ENCODE peak calls at places on chromosomes 13 and 19, in five cellular contexts. One of them, this sample, is unnamed.

GRCh38 chr13:26946675-26947342 is 186.2 kb upstream of the GPR12 start:
- DNase-seq in AG10803: peak; percentile 66
- DNase-seq in CD8-positive, alpha-beta T cell: no peak
- DNase-seq in fibroblast of lung: peak; percentile 78
- DNase-seq in Caco-2: peak; percentile 32
- DNase-seq in this sample: peak; percentile 31

GRCh38 chr19:10021863-10022262 is 8.6 kb downstream of the RDH8 start:
- DNase-seq in AG10803: no peak
- DNase-seq in Caco-2: no peak
- DNase-seq in CD8-positive, alpha-beta T cell: no peak
- DNase-seq in fibroblast of lung: no peak
- DNase-seq in this sample: no peak

GRCh38 chr13:26022538-26023292 is 29.1 kb downstream of the SHISA2 start:
- DNase-seq in fibroblast of lung: peak; percentile 77
- DNase-seq in CD8-positive, alpha-beta T cell: no peak
- DNase-seq in AG10803: peak; percentile 82
- DNase-seq in Caco-2: peak; percentile 88
- DNase-seq in this sample: no peak

GRCh38 chr19:57850553-57851017 is 926 bp downstream of the ZNF587 start:
- DNase-seq in CD8-positive, alpha-beta T cell: peak; percentile 12
- DNase-seq in Caco-2: peak; percentile 73
- DNase-seq in AG10803: peak; percentile 6
- DNase-seq in fibroblast of lung: peak; percentile 28
- DNase-seq in this sample: peak; percentile 76

GRCh38 chr19:48502720-48503018 is 9.0 kb downstream of the LMTK3 start:
- DNase-seq in Caco-2: no peak
- DNase-seq in fibroblast of lung: no peak
- DNase-seq in CD8-positive, alpha-beta T cell: no peak
- DNase-seq in AG10803: no peak
- DNase-seq in this sample: no peak

GRCh38 chr19:32339988-32340874 is 5.2 kb upstream of the ZNF507 start:
- DNase-seq in CD8-positive, alpha-beta T cell: peak; percentile 56
- DNase-seq in Caco-2: peak; percentile 74
- DNase-seq in AG10803: peak; percentile 41
- DNase-seq in fibroblast of lung: peak; percentile 54
- DNase-seq in this sample: no peak

GRCh38 chr19:45972081-45972943 is 1.4 kb downstream of the NOVA2 start:
- DNase-seq in Caco-2: no peak
- DNase-seq in CD8-positive, alpha-beta T cell: no peak
- DNase-seq in fibroblast of lung: no peak
- DNase-seq in AG10803: no peak
- DNase-seq in this sample: no peak

GRCh38 chr13:85538957-85539356 is 260.3 kb downstream of the SLITRK6 start:
- DNase-seq in CD8-positive, alpha-beta T cell: no peak
- DNase-seq in AG10803: no peak
- DNase-seq in fibroblast of lung: no peak
- DNase-seq in Caco-2: no peak
- DNase-seq in this sample: no peak

GRCh38 chr19:1392939-1393530 is 8.3 kb downstream of the GAMT start:
- DNase-seq in AG10803: no peak
- DNase-seq in CD8-positive, alpha-beta T cell: no peak
- DNase-seq in Caco-2: no peak
- DNase-seq in fibroblast of lung: no peak
- DNase-seq in this sample: no peak

GRCh38 chr13:66200555-66200954 is 1029.6 kb downstream of the PCDH9 start:
- DNase-seq in fibroblast of lung: no peak
- DNase-seq in Caco-2: no peak
- DNase-seq in AG10803: no peak
- DNase-seq in CD8-positive, alpha-beta T cell: no peak
- DNase-seq in this sample: no peak

GRCh38 chr13:47085346-47085745 is 188.5 kb upstream of the HTR2A start:
- DNase-seq in Caco-2: no peak
- DNase-seq in fibroblast of lung: peak; percentile 58
- DNase-seq in CD8-positive, alpha-beta T cell: no peak
- DNase-seq in AG10803: peak; percentile 78
- DNase-seq in this sample: no peak

GRCh38 chr19:3610745-3611717 is 4.4 kb upstream of the TBXA2R start:
- DNase-seq in AG10803: no peak
- DNase-seq in fibroblast of lung: no peak
- DNase-seq in CD8-positive, alpha-beta T cell: no peak
- DNase-seq in Caco-2: no peak
- DNase-seq in this sample: no peak

GRCh38 chr13:49527123-49527522 is 31.4 kb downstream of the PHF11 start:
- DNase-seq in fibroblast of lung: no peak
- DNase-seq in CD8-positive, alpha-beta T cell: no peak
- DNase-seq in AG10803: peak; percentile 3
- DNase-seq in Caco-2: no peak
- DNase-seq in this sample: no peak

GRCh38 chr13:31870511-31870910 is 131.2 kb downstream of the RXFP2 start:
- DNase-seq in Caco-2: no peak
- DNase-seq in AG10803: no peak
- DNase-seq in CD8-positive, alpha-beta T cell: no peak
- DNase-seq in fibroblast of lung: peak; percentile 37
- DNase-seq in this sample: no peak

GRCh38 chr13:80341771-80342271 is 895 bp upstream of the SPRY2 start:
- DNase-seq in Caco-2: peak; percentile 82
- DNase-seq in CD8-positive, alpha-beta T cell: no peak
- DNase-seq in fibroblast of lung: peak; percentile 62
- DNase-seq in AG10803: no peak
- DNase-seq in this sample: no peak

GRCh38 chr13:41500501-41500900 is 43.2 kb downstream of the RGCC start:
- DNase-seq in Caco-2: no peak
- DNase-seq in fibroblast of lung: no peak
- DNase-seq in AG10803: peak; percentile 15
- DNase-seq in CD8-positive, alpha-beta T cell: peak; percentile 34
- DNase-seq in this sample: no peak

GRCh38 chr13:22880756-22881701 is 299.8 kb upstream of the SGCG start:
- DNase-seq in AG10803: no peak
- DNase-seq in fibroblast of lung: no peak
- DNase-seq in Caco-2: no peak
- DNase-seq in CD8-positive, alpha-beta T cell: no peak
- DNase-seq in this sample: no peak

DNA sequence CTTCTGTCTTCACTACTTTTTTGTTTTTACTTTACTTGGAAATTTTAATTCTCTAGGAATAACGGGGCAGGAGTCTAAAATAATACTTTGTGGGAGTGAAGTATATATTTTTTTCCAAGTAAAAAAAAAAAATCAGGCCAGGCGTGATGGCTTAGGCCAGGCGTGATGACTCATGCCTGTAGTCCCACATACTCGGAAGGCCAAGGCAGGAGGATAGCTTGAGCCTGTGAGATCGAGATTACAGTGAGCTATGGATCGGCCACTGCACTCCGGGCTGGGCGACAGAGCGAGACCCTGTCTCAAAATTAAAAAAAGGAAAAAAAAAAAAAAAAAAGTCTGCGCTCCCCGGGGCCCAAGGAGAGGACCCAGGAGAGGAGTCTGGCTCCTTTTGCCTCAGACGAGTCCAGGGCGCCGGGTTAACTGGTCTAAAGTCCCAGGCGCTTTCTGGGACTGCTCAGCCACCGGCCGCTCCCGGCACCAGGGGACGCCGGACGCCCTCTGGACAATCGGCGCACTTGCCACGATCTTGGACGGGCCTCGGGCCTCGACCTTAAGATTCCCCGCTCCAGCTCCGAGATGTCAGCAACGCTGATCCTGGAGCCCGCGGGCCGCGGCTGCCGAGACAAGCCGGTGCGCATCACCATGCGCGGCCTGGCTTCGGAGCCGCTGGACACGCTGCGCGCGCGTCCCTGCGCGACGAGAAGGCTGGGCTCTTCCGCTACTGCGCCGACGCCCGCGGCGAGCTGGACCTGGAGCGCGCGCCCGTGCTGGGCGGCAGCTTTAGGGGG is 2.7 kb upstream of the ZFP82 start:
- DNase-seq in Caco-2: no peak
- DNase-seq in AG10803: peak; percentile 40
- DNase-seq in CD8-positive, alpha-beta T cell: no peak
- DNase-seq in fibroblast of lung: peak; percentile 46
- DNase-seq in this sample: no peak
- H3K4me3 ChIP-seq in Caco-2: no peak overlapping the region
- H3K4me3 ChIP-seq in AG10803: peak overlapping the region; percentile 51
- H3K4me3 ChIP-seq in CD8-positive, alpha-beta T cell: no peak overlapping the region
- H3K4me3 ChIP-seq in fibroblast of lung: peak overlapping the region; percentile 56
- H3K4me3 ChIP-seq in this sample: no peak overlapping the region

DNA sequence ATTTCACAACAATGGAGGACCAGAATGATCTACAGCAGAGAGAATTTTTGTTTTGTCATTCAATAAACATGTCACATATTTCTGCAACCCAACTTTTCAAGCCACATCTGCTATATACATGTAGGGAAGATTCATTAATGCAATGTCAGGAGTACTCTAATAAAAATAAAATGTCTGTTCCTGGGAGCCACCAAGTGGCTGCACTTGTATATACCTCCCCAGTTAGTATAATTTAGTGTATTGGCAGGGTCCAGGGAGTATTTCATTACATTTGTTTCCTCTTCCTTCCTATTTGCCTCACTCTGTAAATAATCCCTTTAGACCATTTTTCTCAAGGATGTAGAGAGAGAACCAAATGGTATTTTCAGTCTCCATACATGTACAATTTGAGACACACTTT is 1169.0 kb downstream of the DIAPH3 start:
- DNase-seq in Caco-2: no peak
- DNase-seq in fibroblast of lung: peak; percentile 4
- DNase-seq in AG10803: no peak
- DNase-seq in CD8-positive, alpha-beta T cell: no peak
- DNase-seq in this sample: no peak
- TF ChIP-seq CTCF in Caco-2: peak; percentile 27
- TF ChIP-seq CTCF in fibroblast of lung: no peak
- TF ChIP-seq CTCF in AG10803: no peak
- TF ChIP-seq CTCF in CD8-positive, alpha-beta T cell: no peak
- TF ChIP-seq CTCF in this sample: peak; percentile 15

DNA sequence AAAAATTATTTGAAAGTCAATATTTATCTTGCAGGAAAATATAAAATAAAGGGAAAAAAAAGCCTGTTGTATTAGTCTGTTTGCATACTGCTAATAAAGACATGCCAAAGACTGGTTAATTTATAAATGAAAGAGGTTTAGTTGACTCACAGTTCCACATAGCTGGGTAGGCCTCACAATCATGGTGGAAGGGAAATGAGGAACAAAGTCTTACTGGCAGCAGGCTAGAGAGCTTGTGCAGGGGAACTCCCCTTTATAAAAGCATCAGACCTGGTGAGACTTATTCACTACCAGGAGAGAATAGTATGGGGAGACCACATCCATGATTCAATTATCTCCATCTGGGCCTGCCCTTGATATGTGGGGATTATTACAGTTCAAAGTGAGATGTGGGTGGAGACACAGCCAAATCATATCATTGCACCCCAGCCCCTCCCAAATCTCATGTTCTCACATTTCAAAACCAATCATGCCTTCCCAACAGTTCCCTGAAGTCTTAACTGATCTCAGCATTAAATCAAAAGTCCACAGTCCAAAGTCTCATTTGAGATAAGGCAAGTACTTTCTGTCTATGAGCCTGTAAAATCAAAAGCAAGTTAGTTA is 1416.5 kb upstream of the SPRY2 start:
- DNase-seq in CD8-positive, alpha-beta T cell: no peak
- DNase-seq in fibroblast of lung: no peak
- DNase-seq in AG10803: no peak
- DNase-seq in Caco-2: no peak
- DNase-seq in this sample: no peak
- H3K4me3 ChIP-seq in CD8-positive, alpha-beta T cell: no peak overlapping the region
- H3K4me3 ChIP-seq in fibroblast of lung: no peak overlapping the region
- H3K4me3 ChIP-seq in AG10803: no peak overlapping the region
- H3K4me3 ChIP-seq in Caco-2: no peak overlapping the region
- H3K4me3 ChIP-seq in this sample: no peak overlapping the region

GRCh38 chr19:35090795-35091214 is 24.8 kb upstream of the FXYD3 start:
- DNase-seq in AG10803: no peak
- DNase-seq in Caco-2: no peak
- DNase-seq in fibroblast of lung: no peak
- DNase-seq in CD8-positive, alpha-beta T cell: no peak
- DNase-seq in this sample: no peak
- TF ChIP-seq CTCF in AG10803: no peak
- TF ChIP-seq CTCF in Caco-2: no peak
- TF ChIP-seq CTCF in fibroblast of lung: no peak
- TF ChIP-seq CTCF in CD8-positive, alpha-beta T cell: peak; percentile 0
- TF ChIP-seq CTCF in this sample: no peak

This sample was measured in LNCaP clone FGC.